ENCODE peak calls at places on chromosomes 3 and 15, in nine cellular contexts. W, J, D, R, F, U, X, P and Y are unnamed samples.

GRCh38 chr3:172280406-172281051 is 167.7 kb downstream of the GHSR start:
- DNase-seq in X (no peak), J (peak; percentile 57), U (no peak), D (peak; percentile 88), W (no peak), R (no peak), F (no peak), P (no peak), Y (no peak)

GRCh38 chr15:86865920-86866319 is 786.2 kb downstream of the AGBL1 start:
- DNase-seq in W (no peak), U (no peak), X (no peak), R (no peak), D (peak; percentile 1), F (no peak), J (peak; percentile 40), P (no peak), Y (no peak)

GRCh38 chr3:123281929-123282328 is 80.2 kb downstream of the SEC22A start:
- DNase-seq in R (no peak), F (no peak), J (no peak), P (no peak), X (no peak), U (no peak), D (no peak), W (no peak), Y (no peak)

GRCh38 chr3:60579734-60580133 is 671.5 kb downstream of the FHIT start:
- DNase-seq in D (peak; percentile 67), X (no peak), P (no peak), F (no peak), J (peak; percentile 91), R (no peak), U (no peak), W (no peak), Y (no peak)

GRCh38 chr3:178297204-178297603 is 239.0 kb upstream of the KCNMB2 start:
- DNase-seq in P (no peak), X (no peak), J (no peak), R (no peak), U (no peak), D (peak; percentile 58), F (no peak), W (no peak), Y (no peak)

GRCh38 chr3:181696641-181697230 is 15.0 kb upstream of the SOX2 start:
- DNase-seq in U (no peak), W (no peak), D (no peak), P (no peak), X (no peak), R (no peak), F (no peak), J (no peak), Y (no peak)

GRCh38 chr3:14440531-14441239 is 38.3 kb downstream of the SLC6A6 start:
- DNase-seq in J (no peak), R (no peak), F (no peak), W (no peak), X (no peak), D (no peak), P (no peak), U (no peak), Y (no peak)

GRCh38 chr3:48344867-48345507 is 11.5 kb upstream of the SPINK8 start:
- DNase-seq in U (no peak), D (no peak), R (no peak), X (no peak), W (no peak), J (no peak), F (no peak), P (no peak), Y (no peak)

GRCh38 chr3:17494117-17494809 is 248.2 kb downstream of the TBC1D5 start:
- DNase-seq in P (no peak), U (no peak), X (no peak), W (peak; percentile 34), F (no peak), J (no peak), R (no peak), D (no peak), Y (no peak)

GRCh38 chr3:73786346-73786807 is 161.6 kb upstream of the PDZRN3 start:
- DNase-seq in W (peak; percentile 75), D (peak; percentile 89), P (no peak), U (peak; percentile 74), F (peak; percentile 63), R (no peak), X (no peak), J (peak; percentile 97), Y (no peak)

GRCh38 chr15:90637693-90638092 is 79.5 kb upstream of the BLM start:
- DNase-seq in U (no peak), W (no peak), F (no peak), P (no peak), D (no peak), X (no peak), J (no peak), R (no peak), Y (no peak)

GRCh38 chr15:90641581-90642463 is 75.3 kb upstream of the BLM start:
- DNase-seq in R (no peak), U (no peak), P (no peak), D (no peak), J (peak; percentile 25), W (no peak), F (no peak), X (no peak), Y (no peak)

GRCh38 chr15:90638241-90638691 is 78.9 kb upstream of the BLM start:
- DNase-seq in F (no peak), J (no peak), R (no peak), W (no peak), U (no peak), P (no peak), D (no peak), X (no peak), Y (no peak)

GRCh38 chr15:90640862-90641261 is 76.3 kb upstream of the BLM start:
- DNase-seq in X (no peak), W (no peak), J (no peak), P (no peak), F (no peak), D (no peak), R (no peak), U (no peak), Y (no peak)

DNA sequence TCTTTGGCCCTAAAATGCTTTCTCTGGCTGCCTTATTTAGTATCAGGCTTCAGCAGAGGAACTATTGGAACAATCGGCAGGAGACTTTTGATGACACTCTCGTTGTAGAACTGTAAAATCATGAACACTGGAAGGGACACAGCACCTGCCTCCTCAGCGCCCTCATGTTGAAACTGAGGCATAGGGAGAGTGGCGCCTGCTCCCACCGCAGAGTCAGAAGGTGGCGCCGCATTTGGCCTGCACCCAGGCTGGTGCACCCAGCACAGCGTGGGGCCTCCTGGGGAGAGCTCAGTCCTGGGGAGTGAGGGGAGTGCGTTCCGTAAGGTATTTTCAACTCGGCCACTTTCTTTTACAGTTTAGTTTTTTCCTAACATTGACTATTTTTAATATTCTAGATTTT is 78.2 kb upstream of the BLM start:
- DNase-seq in R (no peak), W (no peak), F (no peak), J (no peak), U (no peak), P (no peak), D (no peak), X (no peak), Y (no peak)
- H3K27ac ChIP-seq in R (no peak overlapping the region), W (no peak overlapping the region), F (no peak overlapping the region), J (no peak overlapping the region), U (no peak overlapping the region), P (no peak overlapping the region), D (no peak overlapping the region), X (no peak overlapping the region), Y (no peak overlapping the region)

GRCh38 chr15:45458746-45459403 is 63.7 kb downstream of the SLC30A4 start:
- DNase-seq in U (peak; percentile 83), W (peak; percentile 64), D (peak; percentile 58), F (no peak), R (peak; percentile 84), J (peak; percentile 44), X (no peak), P (peak; percentile 87), Y (no peak)
- H3K27ac ChIP-seq in U (no peak overlapping the region), W (no peak overlapping the region), D (no peak overlapping the region), F (no peak overlapping the region), R (peak overlapping the region; percentile 77), J (no peak overlapping the region), X (no peak overlapping the region), P (no peak overlapping the region), Y (no peak overlapping the region)

DNA sequence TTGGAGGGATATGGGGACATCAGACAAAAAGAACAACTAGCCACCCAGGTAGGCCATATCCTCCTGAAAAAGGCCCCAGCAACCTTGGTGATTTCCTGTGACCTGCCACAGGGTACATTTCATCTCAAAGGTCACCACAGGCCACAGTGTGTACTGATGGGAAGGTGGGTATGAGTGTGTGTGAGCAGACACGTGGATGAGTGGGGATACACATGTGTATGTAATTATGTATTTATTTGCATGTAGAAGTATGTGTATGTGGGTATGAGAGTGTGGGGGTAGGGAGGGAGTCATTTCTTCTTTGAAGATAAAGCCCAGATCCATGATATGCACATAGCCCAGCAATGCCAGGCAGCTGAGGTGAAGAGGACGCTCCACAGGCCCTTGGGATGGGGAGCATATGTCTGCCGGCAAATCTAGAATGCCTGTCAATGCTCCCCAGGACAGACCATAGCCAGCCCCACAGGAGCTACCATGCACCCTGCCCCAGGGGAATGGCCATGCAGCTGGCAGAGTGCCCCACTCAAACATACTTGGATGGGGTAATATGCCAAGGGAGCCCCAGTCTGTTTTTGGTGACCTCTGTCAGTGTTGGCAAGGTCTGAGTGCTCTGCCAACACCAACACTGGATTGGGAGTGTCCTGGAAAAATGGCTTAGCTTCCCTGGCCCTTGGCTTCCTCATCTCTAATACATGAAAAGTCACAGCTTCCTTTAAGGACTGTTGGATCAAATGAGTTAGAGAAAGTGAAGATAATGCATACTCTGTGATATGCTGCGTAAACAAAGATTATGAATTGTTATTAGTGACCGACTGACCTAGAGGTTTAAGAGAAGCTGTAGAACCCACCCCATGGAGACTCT is 42.4 kb downstream of the RAB6B start:
- DNase-seq in X (no peak), D (no peak), R (no peak), J (no peak), U (no peak), P (no peak), W (no peak), F (no peak), Y (no peak)
- H3K27ac ChIP-seq in X (no peak overlapping the region), D (no peak overlapping the region), R (no peak overlapping the region), J (no peak overlapping the region), U (no peak overlapping the region), P (no peak overlapping the region), W (no peak overlapping the region), F (no peak overlapping the region), Y (no peak overlapping the region)

GRCh38 chr3:187944391-187945179 is 199.3 kb upstream of the BCL6 start:
- DNase-seq in P (no peak), D (no peak), U (no peak), R (no peak), J (peak; percentile 16), X (no peak), F (no peak), W (no peak), Y (no peak)
- H3K27ac ChIP-seq in P (no peak overlapping the region), D (no peak overlapping the region), U (no peak overlapping the region), R (no peak overlapping the region), J (no peak overlapping the region), X (peak overlapping the region; percentile 82), F (no peak overlapping the region), W (no peak overlapping the region), Y (peak overlapping the region; percentile 59)